ENCODE peak calls at places on chromosome 6, in four cellular contexts. Y is fibroblast of lung, V is K562, S is SK-N-SH. X is an unnamed sample.

GRCh38 chr6:33819021-33819420 is 15.2 kb upstream of the MLN start:
- DNase-seq in Y (no peak), S (no peak), V (no peak), X (no peak)

GRCh38 chr6:98716341-98716740 is 118.0 kb upstream of the POU3F2 start:
- DNase-seq in S (no peak), Y (no peak), V (no peak), X (no peak)

GRCh38 chr6:16698988-16699868 is 62.0 kb downstream of the ATXN1 start:
- DNase-seq in S (no peak), V (no peak), Y (no peak), X (no peak)

GRCh38 chr6:65531545-65531944 is 175.5 kb downstream of the EYS start:
- DNase-seq in Y (no peak), V (no peak), S (peak; percentile 3), X (no peak)

GRCh38 chr6:166592818-166593217 is 6.3 kb upstream of the RAMACL start:
- DNase-seq in Y (peak; percentile 63), S (no peak), V (no peak), X (no peak)

GRCh38 chr6:142885182-142885867 is 59.7 kb downstream of the HIVEP2 start:
- DNase-seq in S (no peak), Y (peak; percentile 97), V (no peak), X (peak; percentile 50)

GRCh38 chr6:110341671-110342304 is 16.4 kb downstream of the METTL24 start:
- DNase-seq in S (peak; percentile 66), V (peak; percentile 17), Y (peak; percentile 35), X (no peak)

GRCh38 chr6:138229663-138230194 is 11.4 kb upstream of the PBOV1 start:
- DNase-seq in S (no peak), V (no peak), Y (no peak), X (no peak)

GRCh38 chr6:119124079-119124824 is 45.8 kb upstream of the FAM184A start:
- DNase-seq in Y (no peak), S (no peak), V (no peak), X (no peak)

GRCh38 chr6:32617751-32618150 is 19.5 kb upstream of the HLA-DQA1 start:
- DNase-seq in V (no peak), Y (no peak), S (no peak), X (no peak)

GRCh38 chr6:52109073-52109635 is 21.7 kb upstream of the PKHD1 start:
- DNase-seq in Y (no peak), S (no peak), V (no peak), X (no peak)

GRCh38 chr6:14921170-14921569 is 324.7 kb upstream of the JARID2 start:
- DNase-seq in Y (peak; percentile 63), S (no peak), V (peak; percentile 26), X (no peak)

GRCh38 chr6:4914412-4915159 is 89.3 kb downstream of the RPP40 start:
- DNase-seq in V (no peak), S (no peak), Y (peak; percentile 51), X (no peak)

GRCh38 chr6:43992783-43993505 is 134.3 kb downstream of the MRPL14 start:
- DNase-seq in V (no peak), S (no peak), Y (no peak), X (no peak)

GRCh38 chr6:11277275-11278206 is 45.1 kb upstream of the NEDD9 start:
- DNase-seq in V (no peak), S (no peak), Y (peak; percentile 64), X (peak; percentile 59)

GRCh38 chr6:11232968-11233626 is 629 bp upstream of the NEDD9 start:
- DNase-seq in V (peak; percentile 23), Y (no peak), S (no peak), X (no peak)

GRCh38 chr6:38509713-38510112 is 130.0 kb downstream of the BTBD9 start:
- DNase-seq in Y (peak; percentile 49), V (no peak), S (no peak), X (no peak)

GRCh38 chr6:36642913-36643817 is 35.3 kb upstream of the CDKN1A start:
- DNase-seq in Y (peak; percentile 88), S (no peak), V (no peak), X (no peak)

GRCh38 chr6:53581161-53581560 is 36.3 kb upstream of the GCLC start:
- DNase-seq in S (no peak), Y (peak; percentile 38), V (no peak), X (no peak)

GRCh38 chr6:168275168-168275567 is 44.4 kb downstream of the DACT2 start:
- DNase-seq in S (no peak), Y (no peak), V (no peak), X (no peak)
- H3K4me1 ChIP-seq in S (peaks cover 12% of the 10 kb centered on the region), Y (no peaks in the 10 kb centered on the region), V (peaks cover 26% of the 10 kb centered on the region), X (peaks cover 14% of the 10 kb centered on the region)

GRCh38 chr6:49551126-49551865 is 828 bp downstream of the C6orf141 start:
- DNase-seq in Y (no peak), S (no peak), V (no peak), X (peak; percentile 61)

GRCh38 chr6:49551866-49552129 is 1.3 kb downstream of the C6orf141 start:
- DNase-seq in V (no peak), Y (no peak), S (no peak), X (no peak)

GRCh38 chr6:49553353-49553752 is 2.9 kb downstream of the C6orf141 start:
- DNase-seq in Y (no peak), V (no peak), S (no peak), X (no peak)

GRCh38 chr6:49550413-49551125 is at the start of gene C6orf141:
- DNase-seq in Y (no peak), V (no peak), S (peak; percentile 11), X (peak; percentile 59)

GRCh38 chr6:49552596-49552995 is 2.1 kb downstream of the C6orf141 start:
- DNase-seq in Y (no peak), V (no peak), S (no peak), X (no peak)
- H3K9ac ChIP-seq in Y (no peak overlapping the region), V (no peak overlapping the region), S (no peak overlapping the region), X (no peak overlapping the region)

GRCh38 chr6:39819676-39820075 is 27.5 kb downstream of the DAAM2 start:
- DNase-seq in Y (no peak), V (no peak), S (no peak), X (no peak)
- H3K4me1 ChIP-seq in Y (peaks cover 16% of the 10 kb centered on the region), V (no peaks in the 10 kb centered on the region), S (peaks cover 16% of the 10 kb centered on the region), X (peaks cover 16% of the 10 kb centered on the region)

DNA sequence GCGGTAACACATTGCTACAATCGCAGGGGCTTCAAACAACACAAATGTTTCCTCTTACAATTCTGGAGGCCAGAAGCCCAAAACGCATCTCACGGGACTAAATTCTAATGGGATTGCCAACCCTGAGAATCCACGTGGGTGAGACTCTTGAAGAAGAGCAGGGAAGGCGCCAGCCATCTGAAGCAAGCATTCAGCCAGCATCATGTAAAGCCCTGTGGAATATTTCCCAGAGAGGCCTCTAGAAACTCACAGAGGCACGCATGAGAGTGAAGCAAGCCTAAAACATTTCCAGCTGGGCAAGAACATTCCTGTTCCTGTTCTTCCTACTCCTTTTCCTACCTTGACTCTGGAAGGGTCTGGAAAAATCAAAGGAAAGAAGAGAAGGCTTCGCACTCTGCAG is 19.6 kb upstream of the FNDC1 start:
- DNase-seq in V (no peak), S (no peak), Y (no peak), X (no peak)
- H3K9ac ChIP-seq in V (no peak overlapping the region), S (no peak overlapping the region), Y (no peak overlapping the region), X (no peak overlapping the region)

GRCh38 chr6:157849288-157850017 is 26.4 kb downstream of the SNX9 start:
- DNase-seq in S (no peak), Y (no peak), V (no peak), X (no peak)
- H3K4me1 ChIP-seq in S (peaks cover 3% of the 10 kb centered on the region), Y (peaks cover 6% of the 10 kb centered on the region), V (peaks cover 21% of the 10 kb centered on the region), X (no peaks in the 10 kb centered on the region)

GRCh38 chr6:127458190-127458589 is 999 bp downstream of the KIAA0408 start:
- DNase-seq in S (no peak), V (no peak), Y (no peak), X (no peak)

GRCh38 chr6:127460465-127460864 is 1.3 kb upstream of the KIAA0408 start:
- DNase-seq in V (no peak), S (no peak), Y (no peak), X (no peak)

GRCh38 chr6:127457444-127458064 is 1.6 kb downstream of the KIAA0408 start:
- DNase-seq in Y (peak; percentile 92), V (no peak), S (no peak), X (no peak)

GRCh38 chr6:127458817-127459216 is 372 bp downstream of the KIAA0408 start:
- DNase-seq in Y (peak; percentile 84), S (no peak), V (no peak), X (no peak)

GRCh38 chr6:127459231-127459641 is at the start of gene KIAA0408:
- DNase-seq in V (no peak), S (no peak), Y (peak; percentile 82), X (peak; percentile 23)
- H3K9ac ChIP-seq in V (no peak within 1 kb of the TSS), S (no peak within 1 kb of the TSS), Y (no peak within 1 kb of the TSS), X (no peak within 1 kb of the TSS)

GRCh38 chr6:55882731-55883595 is 7.6 kb upstream of the BMP5 start:
- DNase-seq in V (no peak), Y (peak; percentile 87), S (no peak), X (no peak)
- H3K4me1 ChIP-seq in V (no peaks in the 10 kb centered on the region), Y (peaks cover 9% of the 10 kb centered on the region), S (no peaks in the 10 kb centered on the region), X (no peaks in the 10 kb centered on the region)

GRCh38 chr6:7909323-7910276 is 988 bp downstream of the TXNDC5 start:
- DNase-seq in S (peak; percentile 91), Y (peak; percentile 30), V (peak; percentile 86), X (no peak)
- H3K9ac ChIP-seq in S (peak overlapping the region; percentile 67), Y (peak overlapping the region; percentile 65), V (peak overlapping the region; percentile 93), X (peak overlapping the region; percentile 83)

DNA sequence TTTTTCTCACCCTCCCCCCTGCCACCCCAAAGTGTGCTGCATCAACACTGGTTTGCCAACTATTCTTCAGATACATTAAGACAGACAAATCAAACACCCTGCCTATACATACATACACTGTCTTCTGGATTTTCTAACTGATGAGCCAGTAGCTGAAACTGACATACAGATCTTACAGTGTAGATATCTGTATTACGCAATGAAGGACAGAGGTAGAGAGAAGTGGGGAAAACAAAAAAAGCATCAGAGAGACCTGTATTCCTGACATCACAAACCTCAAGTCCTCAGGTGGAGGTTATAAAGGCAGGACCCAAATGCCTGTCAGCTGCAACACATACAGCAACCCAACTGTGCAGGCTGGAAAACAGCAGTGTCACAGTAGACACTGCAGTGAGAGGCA is 535.4 kb downstream of the HACE1 start:
- DNase-seq in Y (no peak), S (no peak), V (no peak), X (no peak)
- H3K4me1 ChIP-seq in Y (peaks cover 4% of the 10 kb centered on the region), S (peaks cover 7% of the 10 kb centered on the region), V (no peaks in the 10 kb centered on the region), X (no peaks in the 10 kb centered on the region)

X was measured in NT2/D1.